ENCODE peak calls at places on chromosomes 2 and 18, in four cellular contexts. J is H1, W is mammary epithelial cell, B is colonic mucosa. M is an unnamed sample. For H3K4me1, the result is how much of the 10 kb centered on the place peaks cover.

GRCh38 chr18:11581286-11581685 is 28.1 kb upstream of the SLC35G4 start:
- DNase-seq in J (no peak), B (no peak), W (no peak), M (no peak)

GRCh38 chr2:85049236-85049635 is 78.3 kb downstream of the KCMF1 start:
- DNase-seq in J (no peak), B (no peak), W (no peak), M (no peak)

GRCh38 chr2:195613922-195614321 is 43.1 kb upstream of the SLC39A10 start:
- DNase-seq in B (no peak), W (peak), J (no peak), M (peak)

GRCh38 chr2:309148-309969 is 21.5 kb upstream of the ALKAL2 start:
- DNase-seq in B (no peak), J (peak), W (no peak), M (no peak)

GRCh38 chr2:75705921-75706320 is 4.8 kb downstream of the GCFC2 start:
- DNase-seq in J (no peak), W (no peak), B (no peak), M (peak)

GRCh38 chr2:45166229-45166890 is 157.1 kb upstream of the SIX2 start:
- DNase-seq in J (no peak), B (no peak), W (no peak), M (no peak)

GRCh38 chr2:96642564-96643350 is at the start of gene FER1L5:
- DNase-seq in B (no peak), J (peak), W (no peak), M (no peak)

GRCh38 chr2:134999536-134999935 is 47.7 kb downstream of the MAP3K19 start:
- DNase-seq in J (no peak), W (no peak), B (no peak), M (no peak)

GRCh38 chr2:216862628-216863027 is 2.8 kb upstream of the TNP1 start:
- DNase-seq in W (no peak), J (no peak), B (no peak), M (no peak)

GRCh38 chr2:85539361-85540130 is 578 bp downstream of the MAT2A start:
- DNase-seq in W (peak), J (peak), B (peak), M (peak)

GRCh38 chr2:148814143-148814852 is 60.7 kb upstream of the KIF5C start:
- DNase-seq in B (peak), J (peak), W (no peak), M (peak)

DNA sequence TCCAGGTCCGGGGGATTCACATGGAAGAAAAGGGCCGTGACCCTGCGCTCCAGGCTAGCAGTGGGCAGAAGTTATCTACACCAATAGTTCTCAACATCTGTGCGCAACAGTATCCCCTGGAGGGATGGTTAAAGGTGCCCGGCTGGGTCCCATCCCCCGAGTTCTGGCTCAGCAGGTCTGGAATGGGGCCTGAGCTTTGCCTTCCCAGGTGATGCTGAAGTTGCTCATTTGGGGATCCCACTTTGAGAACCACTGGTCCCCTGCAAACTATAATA is 31.1 kb downstream of the DNMT3A start:
- DNase-seq in J (peak), W (no peak), B (no peak), M (no peak)
- H3K4me1 ChIP-seq in J (half or more), W (under half), B (under half), M (under half)

GRCh38 chr2:151928380-151928779 is 100.2 kb upstream of the ARL5A start:
- DNase-seq in W (peak), J (no peak), B (no peak), M (peak)
- H3K9ac ChIP-seq in W (no peak), J (no peak), B (no peak), M (no peak)

GRCh38 chr2:197269815-197270214 is 40.8 kb downstream of the ANKRD44 start:
- DNase-seq in J (no peak), B (no peak), W (no peak), M (no peak)
- H3K4me1 ChIP-seq in J (under half), B (under half), W (under half), M (under half)

DNA sequence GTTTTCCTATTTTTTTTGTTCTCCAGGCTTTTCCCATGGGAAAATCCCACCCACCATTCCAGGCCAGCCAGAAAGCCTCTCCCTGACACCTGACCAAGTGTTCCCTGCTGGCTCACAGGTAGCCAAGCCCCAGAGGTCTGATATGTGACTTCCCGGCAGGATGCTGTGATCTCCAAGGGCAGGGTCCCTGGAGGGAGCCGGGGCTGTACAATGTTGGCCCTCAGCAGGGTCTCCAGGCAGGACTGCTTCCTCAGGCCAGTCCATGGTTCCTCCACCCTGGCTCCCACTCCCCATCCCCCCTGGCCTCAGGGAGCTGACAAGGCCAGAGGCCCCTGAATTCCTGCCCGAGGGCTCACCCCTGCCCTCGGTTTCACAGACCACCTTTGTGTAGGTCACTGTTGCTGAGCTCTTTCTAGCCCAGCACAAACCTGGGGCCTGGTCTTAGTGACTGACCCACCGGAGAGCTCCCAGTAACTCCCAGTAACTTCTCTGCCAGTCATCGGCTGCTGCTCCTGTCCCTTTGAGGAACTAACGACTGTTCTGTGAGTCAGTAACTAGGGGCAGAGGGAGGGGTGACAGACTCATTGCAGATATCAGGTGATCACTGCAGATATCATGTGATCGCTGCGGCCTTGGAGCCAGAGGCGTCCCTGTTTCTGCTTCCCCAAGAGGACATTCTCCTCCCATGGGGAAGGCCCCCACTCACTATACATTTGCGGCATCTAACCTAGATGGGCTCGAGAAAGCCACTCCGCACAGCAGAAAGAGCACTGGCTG is 38.7 kb downstream of the SDC1 start:
- DNase-seq in J (no peak), B (peak), W (no peak), M (peak)
- H3K9ac ChIP-seq in J (no peak), B (peak), W (no peak), M (peak)

M was measured in PC-3.